ENCODE peak calls at places on chromosomes 13 and 19, in eight cellular contexts. S is ovary; I is esophagus squamous epithelium; R is AG04450; B is astrocyte; L is effector memory CD4-positive, alpha-beta T cell; D is endodermal cell; J is fibroblast of lung. U is an unnamed sample.

GRCh38 chr13:110010433-110011135 is 224.2 kb upstream of the IRS2 start:
- DNase-seq in J (peak; percentile 45), B (peak; percentile 82), L (no peak), I (no peak), D (no peak), S (no peak), R (no peak), U (no peak)

GRCh38 chr13:78102121-78102677 is 183.6 kb upstream of the EDNRB start:
- DNase-seq in D (no peak), I (no peak), R (no peak), J (peak; percentile 93), S (no peak), L (no peak), B (peak; percentile 40), U (no peak)

GRCh38 chr19:55626350-55626749 is 2.0 kb upstream of the ZNF784 start:
- DNase-seq in L (peak; percentile 64), R (no peak), I (no peak), D (no peak), J (no peak), B (no peak), S (no peak), U (no peak)

GRCh38 chr13:51684076-51684475 is 99.8 kb downstream of the WDFY2 start:
- DNase-seq in R (no peak), L (no peak), S (no peak), B (peak; percentile 59), D (no peak), I (no peak), J (no peak), U (no peak)

GRCh38 chr13:73317140-73317539 is 258.3 kb downstream of the KLF5 start:
- DNase-seq in J (no peak), L (no peak), R (no peak), S (no peak), I (no peak), D (no peak), B (no peak), U (no peak)

GRCh38 chr13:73293902-73294523 is 235.2 kb downstream of the KLF5 start:
- DNase-seq in L (no peak), B (no peak), R (no peak), I (no peak), S (no peak), J (no peak), D (no peak), U (no peak)

GRCh38 chr13:114049026-114049425 is 75.2 kb upstream of the C13orf46 start:
- DNase-seq in R (no peak), L (peak; percentile 12), B (no peak), D (no peak), I (no peak), J (no peak), S (no peak), U (no peak)

GRCh38 chr19:2727640-2727944 is 6.4 kb upstream of the DIRAS1 start:
- DNase-seq in B (no peak), L (no peak), S (no peak), I (no peak), J (no peak), D (no peak), R (no peak), U (no peak)

GRCh38 chr13:99307247-99307646 is at the start of gene GPR183:
- DNase-seq in B (no peak), J (no peak), L (no peak), D (no peak), R (no peak), S (no peak), I (no peak), U (no peak)

DNA sequence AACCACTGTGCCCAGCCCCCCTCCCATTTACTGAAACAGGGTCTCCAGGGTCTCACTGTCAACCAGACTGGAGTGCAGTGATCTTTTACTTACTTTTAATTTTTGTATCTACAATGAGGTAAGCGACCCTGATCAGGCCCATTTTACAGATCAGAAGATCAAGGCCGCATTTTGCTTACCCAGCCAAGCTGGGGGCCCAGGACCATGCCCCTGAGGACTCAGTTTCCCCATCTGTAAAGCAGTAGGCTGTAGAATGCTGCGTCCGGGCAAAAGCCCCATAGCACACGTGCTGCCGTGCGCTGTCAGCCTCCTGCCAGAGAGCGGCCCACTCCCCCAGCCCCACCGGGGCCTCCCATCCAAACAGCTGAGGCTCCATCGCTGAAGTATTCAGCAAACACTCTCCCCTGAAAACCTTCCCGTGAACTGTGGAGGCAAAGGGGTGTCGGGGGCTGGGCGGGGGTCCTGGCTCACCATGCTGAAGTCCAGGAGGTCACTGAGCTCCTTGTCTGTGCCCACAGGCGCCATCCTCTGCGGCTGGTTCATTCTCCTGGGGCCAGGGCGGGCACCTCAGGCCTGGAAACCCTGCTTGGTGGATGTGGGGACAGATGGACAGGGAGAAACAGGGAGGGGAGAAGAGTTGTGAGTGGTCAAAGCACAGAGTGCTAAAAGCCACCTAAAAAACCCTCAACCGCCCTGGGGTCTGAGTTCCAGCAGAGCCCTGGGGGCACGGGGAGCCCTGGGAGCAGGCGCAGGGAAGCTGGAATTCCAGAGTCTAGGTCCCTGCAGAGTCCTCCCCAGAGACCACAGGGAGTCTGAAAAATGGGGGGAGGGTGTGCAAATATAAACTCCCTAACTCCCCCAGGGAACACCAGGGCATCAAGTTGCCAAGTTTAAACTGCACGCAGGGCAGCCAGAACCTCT is 2.4 kb downstream of the TCF3 start:
- DNase-seq in B (no peak), S (peak; percentile 23), J (no peak), R (no peak), I (no peak), D (no peak), L (no peak), U (no peak)
- H3K27ac ChIP-seq in B (no peak overlapping the region), S (no peak overlapping the region), J (no peak overlapping the region), R (no peak overlapping the region), I (no peak overlapping the region), D (no peak overlapping the region), L (peak overlapping the region; percentile 62), U (no peak overlapping the region)

DNA sequence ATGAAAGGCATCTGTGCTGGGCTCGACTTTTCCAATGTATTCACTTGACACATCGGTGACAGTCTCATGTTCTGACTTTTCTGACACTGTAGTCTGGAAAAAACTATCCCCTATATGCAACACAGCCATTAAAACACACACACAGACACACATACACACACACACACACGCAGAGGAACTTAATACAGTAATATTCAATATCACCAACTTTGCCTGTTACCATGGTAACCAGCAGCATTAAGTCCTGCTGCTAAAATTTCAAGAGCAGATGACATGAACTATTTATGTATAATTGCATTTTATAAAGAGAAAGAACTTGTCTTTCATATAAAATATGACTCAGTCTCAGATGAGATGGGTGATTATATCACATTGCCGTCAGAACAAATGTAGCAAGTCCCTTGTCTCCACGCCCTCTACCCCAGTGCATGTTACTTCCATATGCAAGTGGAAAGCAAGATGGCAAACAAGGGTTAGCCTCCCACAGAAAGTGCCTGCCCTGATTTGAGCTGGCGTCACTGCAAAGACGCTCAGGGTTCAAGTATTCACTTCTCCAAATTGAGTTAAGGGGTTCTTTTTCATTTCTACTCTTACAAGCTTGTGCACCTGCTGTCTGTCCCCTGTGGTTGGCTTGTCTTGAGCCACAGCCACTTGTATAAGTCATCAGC is 576.9 kb downstream of the UQCRFS1 start:
- DNase-seq in J (no peak), S (no peak), R (no peak), B (no peak), L (no peak), D (no peak), I (no peak), U (peak; percentile 20)
- H3K27ac ChIP-seq in J (no peak overlapping the region), S (no peak overlapping the region), R (no peak overlapping the region), B (no peak overlapping the region), L (no peak overlapping the region), D (no peak overlapping the region), I (no peak overlapping the region), U (peak overlapping the region; percentile 52)

DNA sequence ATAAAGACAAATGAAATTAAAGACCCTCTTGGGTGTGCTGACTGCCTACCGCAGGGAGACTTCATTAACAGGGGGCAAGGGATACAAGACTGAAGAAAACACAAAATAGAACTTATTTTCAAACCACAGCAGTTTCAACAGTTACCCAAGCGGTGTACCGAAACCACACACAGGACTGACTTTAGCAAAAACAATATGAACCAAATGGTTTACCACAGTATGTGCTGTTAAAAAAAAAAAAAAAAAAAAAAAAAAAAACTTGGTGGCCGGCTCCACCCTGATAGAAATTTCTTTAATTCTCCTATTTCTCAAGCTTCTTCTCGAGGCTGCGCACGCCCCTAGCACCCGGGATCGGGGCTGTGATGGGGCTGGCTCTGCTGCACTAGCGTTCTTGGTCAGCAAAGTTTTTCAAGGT is 42.6 kb downstream of the KLF2 start:
- DNase-seq in S (no peak), B (no peak), I (no peak), J (no peak), D (no peak), L (peak; percentile 48), R (no peak), U (no peak)
- H3K27ac ChIP-seq in S (no peak overlapping the region), B (no peak overlapping the region), I (no peak overlapping the region), J (no peak overlapping the region), D (no peak overlapping the region), L (peak overlapping the region; percentile 95), R (no peak overlapping the region), U (peak overlapping the region; percentile 34)

GRCh38 chr19:11964496-11964857 is 363 bp upstream of the ZNF763 start:
- DNase-seq in S (peak; percentile 57), R (no peak), L (no peak), B (no peak), I (no peak), D (no peak), J (no peak), U (peak; percentile 50)

GRCh38 chr19:11964858-11965645 is at the start of gene ZNF763:
- DNase-seq in R (no peak), L (peak; percentile 80), I (peak; percentile 70), S (peak; percentile 94), J (peak; percentile 81), D (peak; percentile 98), B (peak; percentile 52), U (peak; percentile 84)

DNA sequence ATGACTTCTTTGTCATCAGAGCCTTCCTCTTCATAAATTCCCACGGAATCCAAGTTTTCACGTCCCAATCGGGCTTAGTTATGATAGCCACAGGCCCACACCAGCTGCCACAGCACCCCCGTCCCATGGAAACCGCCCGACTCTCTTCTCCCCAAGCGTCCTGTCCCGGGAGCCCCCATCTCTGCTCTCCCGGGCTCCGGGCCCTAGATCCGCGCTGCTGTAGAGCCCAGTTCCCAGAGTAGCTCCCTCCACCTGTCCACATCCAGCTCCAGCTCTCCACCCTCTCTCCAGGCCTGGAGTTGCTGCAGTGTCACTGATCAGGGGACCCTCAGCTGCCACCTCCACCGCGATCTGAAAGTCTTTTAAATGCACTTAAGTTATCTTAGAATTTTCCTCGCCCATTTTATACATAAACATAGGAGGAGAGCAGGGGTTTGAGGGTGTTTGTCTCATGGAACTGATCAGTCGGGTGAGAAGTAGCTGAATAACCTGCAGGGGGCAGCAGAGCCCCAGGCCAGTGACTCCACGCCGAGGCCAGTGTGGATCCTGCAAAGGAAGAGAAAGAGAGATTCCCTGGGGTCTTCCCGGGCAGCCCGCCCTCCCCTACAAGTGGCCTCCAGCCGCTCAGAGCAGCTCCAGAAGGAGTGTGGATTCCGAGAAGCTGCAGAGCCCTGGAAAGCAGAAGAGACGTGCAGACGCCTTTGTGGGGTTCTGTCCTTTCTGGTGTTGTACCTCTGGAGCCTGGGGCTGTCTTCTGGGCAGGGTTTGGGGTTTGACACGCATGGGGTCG is 1.1 kb upstream of the ZNF763 start:
- DNase-seq in R (no peak), B (no peak), J (peak; percentile 66), I (no peak), L (peak; percentile 52), D (peak; percentile 89), S (peak; percentile 84), U (peak; percentile 51)
- H3K27ac ChIP-seq in R (no peak overlapping the region), B (no peak overlapping the region), J (no peak overlapping the region), I (peak overlapping the region; percentile 87), L (no peak overlapping the region), D (no peak overlapping the region), S (peak overlapping the region; percentile 96), U (peak overlapping the region; percentile 98)

GRCh38 chr13:44906230-44906629 is 83.0 kb downstream of the NUFIP1 start:
- DNase-seq in L (no peak), R (no peak), J (no peak), S (no peak), I (no peak), D (no peak), B (no peak), U (no peak)
- H3K27ac ChIP-seq in L (no peak overlapping the region), R (no peak overlapping the region), J (no peak overlapping the region), S (peak overlapping the region; percentile 57), I (peak overlapping the region; percentile 20), D (no peak overlapping the region), B (no peak overlapping the region), U (no peak overlapping the region)

U was measured in caudate nucleus.